ENCODE peak calls at places on chromosomes 12 and 14, in seven cellular contexts. One of them, this sample, is unnamed. For H3K4me1, the result is how much of the 10 kb centered on the place peaks cover.

GRCh38 chr12:7542813-7543212 is 39.2 kb upstream of the CD163 start:
- DNase-seq in thoracic aorta: no peak
- DNase-seq in spleen: no peak
- DNase-seq in SK-N-SH: no peak
- DNase-seq in PC-3: no peak
- DNase-seq in cardiac muscle cell: no peak
- DNase-seq in esophagus squamous epithelium: no peak
- DNase-seq in this sample: no peak

GRCh38 chr14:32567543-32568384 is 238.7 kb downstream of the AKAP6 start:
- DNase-seq in thoracic aorta: no peak
- DNase-seq in spleen: no peak
- DNase-seq in SK-N-SH: no peak
- DNase-seq in PC-3: peak
- DNase-seq in cardiac muscle cell: no peak
- DNase-seq in esophagus squamous epithelium: no peak
- DNase-seq in this sample: no peak

GRCh38 chr12:100267603-100268281 is 765 bp downstream of the SCYL2 start:
- DNase-seq in thoracic aorta: no peak
- DNase-seq in spleen: no peak
- DNase-seq in SK-N-SH: no peak
- DNase-seq in PC-3: peak
- DNase-seq in cardiac muscle cell: no peak
- DNase-seq in esophagus squamous epithelium: no peak
- DNase-seq in this sample: no peak

GRCh38 chr12:32877670-32878459 is 18.7 kb downstream of the PKP2 start:
- DNase-seq in thoracic aorta: no peak
- DNase-seq in spleen: no peak
- DNase-seq in SK-N-SH: peak
- DNase-seq in PC-3: no peak
- DNase-seq in cardiac muscle cell: peak
- DNase-seq in esophagus squamous epithelium: no peak
- DNase-seq in this sample: peak

GRCh38 chr14:88385212-88386101 is at the start of gene SPATA7:
- DNase-seq in thoracic aorta: peak
- DNase-seq in spleen: peak
- DNase-seq in SK-N-SH: peak
- DNase-seq in PC-3: peak
- DNase-seq in cardiac muscle cell: peak
- DNase-seq in esophagus squamous epithelium: peak
- DNase-seq in this sample: peak

GRCh38 chr14:47194051-47194450 is 481.4 kb downstream of the MDGA2 start:
- DNase-seq in thoracic aorta: no peak
- DNase-seq in spleen: no peak
- DNase-seq in SK-N-SH: no peak
- DNase-seq in PC-3: peak
- DNase-seq in cardiac muscle cell: no peak
- DNase-seq in esophagus squamous epithelium: no peak
- DNase-seq in this sample: no peak

GRCh38 chr14:29814153-29815057 is 113.2 kb downstream of the PRKD1 start:
- DNase-seq in thoracic aorta: no peak
- DNase-seq in spleen: no peak
- DNase-seq in SK-N-SH: no peak
- DNase-seq in PC-3: no peak
- DNase-seq in cardiac muscle cell: no peak
- DNase-seq in esophagus squamous epithelium: no peak
- DNase-seq in this sample: no peak

GRCh38 chr12:50603817-50604639 is 99.2 kb downstream of the DIP2B start:
- DNase-seq in thoracic aorta: no peak
- DNase-seq in spleen: no peak
- DNase-seq in SK-N-SH: no peak
- DNase-seq in PC-3: no peak
- DNase-seq in cardiac muscle cell: peak
- DNase-seq in esophagus squamous epithelium: no peak
- DNase-seq in this sample: no peak

GRCh38 chr14:59918824-59919581 is 941 bp upstream of the LRRC9 start:
- DNase-seq in thoracic aorta: no peak
- DNase-seq in spleen: no peak
- DNase-seq in SK-N-SH: peak
- DNase-seq in PC-3: peak
- DNase-seq in cardiac muscle cell: peak
- DNase-seq in esophagus squamous epithelium: no peak
- DNase-seq in this sample: peak

GRCh38 chr12:30023186-30023585 is 239.4 kb upstream of the TMTC1 start:
- DNase-seq in thoracic aorta: no peak
- DNase-seq in spleen: no peak
- DNase-seq in SK-N-SH: no peak
- DNase-seq in PC-3: no peak
- DNase-seq in cardiac muscle cell: no peak
- DNase-seq in esophagus squamous epithelium: no peak
- DNase-seq in this sample: no peak

GRCh38 chr12:20372326-20373097 is 4.2 kb downstream of the PDE3A start:
- DNase-seq in thoracic aorta: no peak
- DNase-seq in spleen: no peak
- DNase-seq in SK-N-SH: no peak
- DNase-seq in PC-3: no peak
- DNase-seq in cardiac muscle cell: no peak
- DNase-seq in esophagus squamous epithelium: no peak
- DNase-seq in this sample: no peak

GRCh38 chr12:29566441-29566840 is 69.0 kb upstream of the OVCH1 start:
- DNase-seq in thoracic aorta: no peak
- DNase-seq in spleen: no peak
- DNase-seq in SK-N-SH: no peak
- DNase-seq in PC-3: peak
- DNase-seq in cardiac muscle cell: no peak
- DNase-seq in esophagus squamous epithelium: no peak
- DNase-seq in this sample: no peak

GRCh38 chr12:102479099-102479887 is 1.1 kb downstream of the IGF1 start:
- DNase-seq in thoracic aorta: no peak
- DNase-seq in spleen: no peak
- DNase-seq in SK-N-SH: no peak
- DNase-seq in PC-3: no peak
- DNase-seq in cardiac muscle cell: peak
- DNase-seq in esophagus squamous epithelium: no peak
- DNase-seq in this sample: no peak

GRCh38 chr14:104805326-104805678 is 4.4 kb downstream of the ZBTB42 start:
- DNase-seq in thoracic aorta: no peak
- DNase-seq in spleen: no peak
- DNase-seq in SK-N-SH: peak
- DNase-seq in PC-3: peak
- DNase-seq in cardiac muscle cell: peak
- DNase-seq in esophagus squamous epithelium: no peak
- DNase-seq in this sample: peak

GRCh38 chr14:90274808-90275454 is 18.6 kb downstream of the PSMC1 start:
- DNase-seq in thoracic aorta: no peak
- DNase-seq in spleen: no peak
- DNase-seq in SK-N-SH: no peak
- DNase-seq in PC-3: no peak
- DNase-seq in cardiac muscle cell: no peak
- DNase-seq in esophagus squamous epithelium: no peak
- DNase-seq in this sample: no peak

GRCh38 chr14:22502551-22502950 is 86.5 kb downstream of the DAD1 start:
- DNase-seq in thoracic aorta: no peak
- DNase-seq in spleen: no peak
- DNase-seq in SK-N-SH: no peak
- DNase-seq in PC-3: no peak
- DNase-seq in cardiac muscle cell: no peak
- DNase-seq in esophagus squamous epithelium: no peak
- DNase-seq in this sample: no peak

GRCh38 chr14:22505309-22505708 is 83.7 kb downstream of the DAD1 start:
- DNase-seq in thoracic aorta: no peak
- DNase-seq in spleen: no peak
- DNase-seq in SK-N-SH: no peak
- DNase-seq in PC-3: no peak
- DNase-seq in cardiac muscle cell: no peak
- DNase-seq in esophagus squamous epithelium: no peak
- DNase-seq in this sample: no peak

GRCh38 chr14:22500525-22500924 is 88.5 kb downstream of the DAD1 start:
- DNase-seq in thoracic aorta: no peak
- DNase-seq in spleen: no peak
- DNase-seq in SK-N-SH: no peak
- DNase-seq in PC-3: no peak
- DNase-seq in cardiac muscle cell: no peak
- DNase-seq in esophagus squamous epithelium: no peak
- DNase-seq in this sample: no peak

GRCh38 chr14:22500954-22501353 is 88.1 kb downstream of the DAD1 start:
- DNase-seq in thoracic aorta: no peak
- DNase-seq in spleen: no peak
- DNase-seq in SK-N-SH: no peak
- DNase-seq in PC-3: no peak
- DNase-seq in cardiac muscle cell: no peak
- DNase-seq in esophagus squamous epithelium: no peak
- DNase-seq in this sample: no peak

DNA sequence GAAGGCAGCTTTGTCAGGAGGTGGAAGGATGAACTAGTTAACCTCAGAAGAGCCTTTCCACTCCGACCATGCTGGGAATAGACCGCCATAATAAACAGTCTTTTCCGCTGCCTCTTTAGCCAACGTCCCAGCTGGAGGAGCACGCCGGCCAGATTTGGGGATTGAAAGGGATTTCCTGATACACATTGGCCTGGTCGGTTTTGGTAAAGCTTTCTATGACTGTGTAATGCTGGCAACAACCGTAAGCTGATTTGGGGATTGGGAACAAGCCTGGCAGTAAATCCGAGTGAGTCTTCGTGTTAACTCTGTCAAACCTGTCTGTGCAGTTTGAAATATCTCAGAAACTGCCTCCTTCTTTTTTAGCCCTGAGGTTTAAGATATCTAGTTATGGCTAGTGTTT is 87.0 kb downstream of the DAD1 start:
- DNase-seq in thoracic aorta: no peak
- DNase-seq in spleen: no peak
- DNase-seq in SK-N-SH: no peak
- DNase-seq in PC-3: peak
- DNase-seq in cardiac muscle cell: no peak
- DNase-seq in esophagus squamous epithelium: no peak
- DNase-seq in this sample: no peak
- H3K4me3 ChIP-seq in thoracic aorta: no peak
- H3K4me3 ChIP-seq in spleen: no peak
- H3K4me3 ChIP-seq in SK-N-SH: no peak
- H3K4me3 ChIP-seq in PC-3: no peak
- H3K4me3 ChIP-seq in cardiac muscle cell: no peak
- H3K4me3 ChIP-seq in esophagus squamous epithelium: peak
- H3K4me3 ChIP-seq in this sample: no peak

GRCh38 chr12:121789800-121790748 is 3.4 kb downstream of the RHOF start:
- DNase-seq in thoracic aorta: no peak
- DNase-seq in spleen: peak
- DNase-seq in SK-N-SH: no peak
- DNase-seq in PC-3: peak
- DNase-seq in cardiac muscle cell: no peak
- DNase-seq in esophagus squamous epithelium: peak
- DNase-seq in this sample: peak

GRCh38 chr12:121792607-121793500 is 634 bp downstream of the RHOF start:
- DNase-seq in thoracic aorta: no peak
- DNase-seq in spleen: peak
- DNase-seq in SK-N-SH: no peak
- DNase-seq in PC-3: peak
- DNase-seq in cardiac muscle cell: peak
- DNase-seq in esophagus squamous epithelium: no peak
- DNase-seq in this sample: peak

GRCh38 chr12:121793501-121793835 is at the start of gene RHOF:
- DNase-seq in thoracic aorta: no peak
- DNase-seq in spleen: peak
- DNase-seq in SK-N-SH: peak
- DNase-seq in PC-3: peak
- DNase-seq in cardiac muscle cell: peak
- DNase-seq in esophagus squamous epithelium: no peak
- DNase-seq in this sample: peak

GRCh38 chr12:121793836-121794531 is 496 bp upstream of the RHOF start:
- DNase-seq in thoracic aorta: no peak
- DNase-seq in spleen: peak
- DNase-seq in SK-N-SH: peak
- DNase-seq in PC-3: peak
- DNase-seq in cardiac muscle cell: peak
- DNase-seq in esophagus squamous epithelium: peak
- DNase-seq in this sample: peak

DNA sequence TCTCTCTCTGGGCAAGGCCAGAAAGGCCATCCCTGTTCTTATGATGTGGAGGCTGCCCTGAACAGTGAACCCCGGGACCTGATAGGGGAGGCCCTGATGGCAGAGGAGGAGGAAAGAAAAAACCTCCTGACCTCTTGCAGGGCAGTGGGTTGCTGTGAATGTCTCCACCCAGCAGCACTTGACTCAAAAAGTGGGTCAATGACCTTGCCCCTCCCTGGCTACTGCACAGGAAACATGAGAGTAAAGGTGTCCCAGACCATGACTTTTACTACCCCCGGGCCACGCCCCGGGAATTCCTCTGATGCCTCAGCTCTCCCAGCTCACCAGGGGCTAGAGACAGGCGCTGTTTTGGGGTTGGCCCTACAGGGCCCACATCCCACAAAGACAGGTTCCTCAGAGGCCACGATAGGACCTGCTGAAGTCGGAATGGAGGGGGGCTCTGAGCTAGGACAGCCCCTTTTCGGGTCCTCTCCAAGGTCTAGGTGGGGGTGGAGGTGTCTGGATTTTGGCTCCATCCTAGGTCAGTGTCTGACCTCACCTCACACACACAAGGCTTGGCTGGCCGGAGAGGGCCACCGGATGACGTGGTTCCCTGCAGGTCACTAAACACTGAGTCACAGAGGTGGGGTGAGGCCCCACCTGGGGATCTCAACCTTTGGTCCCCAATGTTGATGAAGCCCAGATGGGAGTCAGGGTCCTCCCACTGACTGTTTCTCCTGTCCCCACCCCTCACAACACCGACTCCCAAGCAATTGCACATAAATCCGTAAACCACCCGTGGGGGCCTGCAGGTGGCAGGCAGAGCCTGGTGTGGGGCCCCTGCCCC is 1.6 kb downstream of the RHOF start:
- DNase-seq in thoracic aorta: no peak
- DNase-seq in spleen: peak
- DNase-seq in SK-N-SH: no peak
- DNase-seq in PC-3: peak
- DNase-seq in cardiac muscle cell: no peak
- DNase-seq in esophagus squamous epithelium: no peak
- DNase-seq in this sample: peak
- TF ChIP-seq CTCF in thoracic aorta: no peak
- TF ChIP-seq CTCF in spleen: no peak
- TF ChIP-seq CTCF in SK-N-SH: no peak
- TF ChIP-seq CTCF in PC-3: peak
- TF ChIP-seq CTCF in cardiac muscle cell: no peak
- TF ChIP-seq CTCF in esophagus squamous epithelium: no peak
- TF ChIP-seq CTCF in this sample: no peak

DNA sequence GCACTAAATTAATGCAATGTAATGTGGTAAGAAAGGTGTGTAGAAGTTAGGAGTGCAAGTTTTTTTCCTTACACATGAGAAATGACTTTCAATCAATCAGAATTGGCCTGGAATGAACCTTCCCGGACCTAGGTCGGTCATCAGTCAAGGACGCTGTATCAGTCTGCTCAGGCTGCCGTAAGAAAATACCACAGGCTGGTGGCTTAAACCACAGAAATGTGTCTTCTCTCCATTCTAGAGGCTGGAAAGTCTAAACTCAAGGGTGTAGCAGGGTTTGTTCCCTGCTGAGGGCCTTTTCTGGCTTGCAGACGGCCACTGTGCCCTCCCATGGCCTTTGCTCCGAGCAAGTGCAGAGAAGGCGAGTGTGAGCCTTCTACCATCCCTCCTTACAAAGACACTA is 86.6 kb upstream of the DYNC1H1 start:
- DNase-seq in thoracic aorta: no peak
- DNase-seq in spleen: no peak
- DNase-seq in SK-N-SH: no peak
- DNase-seq in PC-3: no peak
- DNase-seq in cardiac muscle cell: no peak
- DNase-seq in esophagus squamous epithelium: no peak
- DNase-seq in this sample: no peak
- H3K4me1 ChIP-seq in thoracic aorta: under half
- H3K4me1 ChIP-seq in spleen: half or more
- H3K4me1 ChIP-seq in SK-N-SH: half or more
- H3K4me1 ChIP-seq in PC-3: under half
- H3K4me1 ChIP-seq in cardiac muscle cell: under half
- H3K4me1 ChIP-seq in esophagus squamous epithelium: under half
- H3K4me1 ChIP-seq in this sample: half or more

GRCh38 chr12:94560416-94561221 is 89.7 kb downstream of the TMCC3 start:
- DNase-seq in thoracic aorta: no peak
- DNase-seq in spleen: peak
- DNase-seq in SK-N-SH: no peak
- DNase-seq in PC-3: peak
- DNase-seq in cardiac muscle cell: no peak
- DNase-seq in esophagus squamous epithelium: no peak
- DNase-seq in this sample: no peak
- H3K4me3 ChIP-seq in thoracic aorta: no peak
- H3K4me3 ChIP-seq in spleen: no peak
- H3K4me3 ChIP-seq in SK-N-SH: no peak
- H3K4me3 ChIP-seq in PC-3: peak
- H3K4me3 ChIP-seq in cardiac muscle cell: no peak
- H3K4me3 ChIP-seq in esophagus squamous epithelium: peak
- H3K4me3 ChIP-seq in this sample: no peak

This sample was measured in BE2C.